ENCODE peak calls at places on chromosome 1, in nine cellular contexts. Z, I, O, E, N, M, L, K and T are unnamed samples.
A peak's percentile ranks its signal among the peaks of the same experiment; 100 is the strongest.

GRCh38 chr1:31759266-31760023 is 4.7 kb downstream of the ADGRB2 start:
- DNase-seq in Z (no peak), I (no peak), O (peak; percentile 44), E (no peak), N (peak; percentile 33), M (no peak), L (no peak), K (no peak), T (no peak)

GRCh38 chr1:93349231-93350135 is 3.8 kb downstream of the DR1 start:
- DNase-seq in Z (no peak), I (no peak), O (peak; percentile 26), E (no peak), N (no peak), M (no peak), L (no peak), K (no peak), T (no peak)

GRCh38 chr1:231693361-231694080 is 66.9 kb downstream of the DISC1 start:
- DNase-seq in Z (no peak), I (no peak), O (no peak), E (peak; percentile 20), N (no peak), M (no peak), L (no peak), K (no peak), T (no peak)

GRCh38 chr1:192225713-192226112 is 67.5 kb downstream of the RGS18 start:
- DNase-seq in Z (no peak), I (no peak), O (peak; percentile 2), E (no peak), N (no peak), M (no peak), L (no peak), K (no peak), T (no peak)

GRCh38 chr1:176691251-176692228 is 228.6 kb downstream of the PAPPA2 start:
- DNase-seq in Z (peak; percentile 12), I (no peak), O (peak; percentile 73), E (no peak), N (peak; percentile 82), M (no peak), L (no peak), K (peak; percentile 66), T (no peak)

GRCh38 chr1:23574265-23574754 is 15.0 kb upstream of the ID3 start:
- DNase-seq in Z (no peak), I (no peak), O (no peak), E (no peak), N (no peak), M (no peak), L (no peak), K (no peak), T (no peak)

GRCh38 chr1:90133133-90133532 is 138.2 kb downstream of the ZNF326 start:
- DNase-seq in Z (no peak), I (no peak), O (peak; percentile 16), E (no peak), N (peak; percentile 83), M (no peak), L (no peak), K (peak; percentile 13), T (no peak)

GRCh38 chr1:24694380-24694843 is 50.8 kb upstream of the CLIC4 start:
- DNase-seq in Z (no peak), I (no peak), O (peak; percentile 78), E (no peak), N (no peak), M (no peak), L (no peak), K (no peak), T (peak; percentile 72)

DNA sequence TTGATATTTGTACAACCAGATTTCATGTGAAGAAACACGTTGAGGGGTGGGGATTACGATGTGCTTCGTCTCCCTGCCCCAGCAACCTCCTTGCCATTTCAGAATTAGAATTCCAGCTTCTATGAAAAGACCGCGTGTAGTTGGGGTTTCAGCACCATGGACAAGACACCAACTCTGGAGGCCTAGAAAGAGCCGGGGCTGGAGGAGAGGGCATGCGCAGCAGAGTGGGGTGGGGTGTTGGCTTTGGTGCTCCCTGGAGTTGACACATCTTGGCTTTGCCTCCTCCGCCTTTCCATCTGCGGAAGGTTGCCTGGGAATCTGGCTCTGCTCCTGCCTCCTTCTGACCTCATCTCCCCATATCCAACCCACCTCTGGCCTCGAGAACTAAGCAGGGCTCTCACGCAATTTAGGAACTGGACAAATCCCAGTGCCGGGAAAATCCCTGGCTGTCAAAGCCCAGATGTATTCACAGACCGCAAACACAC is 11.8 kb downstream of the HTR6 start:
- DNase-seq in Z (peak; percentile 5), I (peak; percentile 23), O (peak; percentile 94), E (peak; percentile 67), N (peak; percentile 94), M (no peak), L (no peak), K (peak; percentile 66), T (peak; percentile 78)
- H3K27ac ChIP-seq in Z (no peak overlapping the region), I (peak overlapping the region; percentile 37), O (peak overlapping the region; percentile 45), E (no peak overlapping the region), N (no peak overlapping the region), M (no peak overlapping the region), L (no peak overlapping the region), K (no peak overlapping the region), T (no peak overlapping the region)

GRCh38 chr1:100036718-100037664 is 67.2 kb downstream of the SLC35A3 start:
- DNase-seq in Z (no peak), I (no peak), O (peak; percentile 62), E (no peak), N (peak; percentile 14), M (no peak), L (no peak), K (no peak), T (no peak)

GRCh38 chr1:100037665-100038400 is 68.0 kb downstream of the SLC35A3 start:
- DNase-seq in Z (peak; percentile 90), I (peak; percentile 71), O (peak; percentile 98), E (peak; percentile 86), N (peak; percentile 91), M (peak; percentile 84), L (peak; percentile 91), K (peak; percentile 86), T (peak; percentile 90)

GRCh38 chr1:100035214-100035613 is 65.4 kb downstream of the SLC35A3 start:
- DNase-seq in Z (no peak), I (no peak), O (no peak), E (no peak), N (no peak), M (no peak), L (no peak), K (no peak), T (no peak)

GRCh38 chr1:100038401-100039306 is 68.9 kb downstream of the SLC35A3 start:
- DNase-seq in Z (peak; percentile 55), I (peak; percentile 32), O (peak; percentile 80), E (peak; percentile 59), N (peak; percentile 57), M (peak; percentile 81), L (peak; percentile 44), K (peak; percentile 68), T (peak; percentile 74)

GRCh38 chr1:100039571-100039970 is 69.8 kb downstream of the SLC35A3 start:
- DNase-seq in Z (no peak), I (no peak), O (peak; percentile 20), E (no peak), N (no peak), M (no peak), L (no peak), K (no peak), T (no peak)
- H3K27ac ChIP-seq in Z (no peak overlapping the region), I (no peak overlapping the region), O (peak overlapping the region; percentile 87), E (peak overlapping the region; percentile 98), N (no peak overlapping the region), M (peak overlapping the region; percentile 94), L (no peak overlapping the region), K (peak overlapping the region; percentile 91), T (peak overlapping the region; percentile 99)

DNA sequence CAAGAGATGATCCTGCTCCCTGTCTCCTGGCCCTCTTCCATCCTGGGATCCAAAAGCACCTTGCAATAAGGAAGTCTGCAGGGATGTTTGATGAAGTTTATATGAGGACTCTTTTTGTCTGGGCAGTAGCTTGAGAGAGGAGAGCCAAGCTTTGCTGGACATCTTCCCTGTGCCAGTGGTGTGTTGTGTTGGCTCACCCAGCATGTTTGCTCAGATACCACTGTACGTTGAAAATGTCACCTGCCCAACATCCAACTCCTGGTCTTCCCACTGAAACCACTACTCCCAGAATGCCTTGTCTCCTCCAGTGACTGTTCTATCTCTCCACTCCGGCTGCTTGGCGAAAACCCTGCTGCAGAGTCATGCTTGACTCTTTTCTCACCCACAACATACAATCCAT is 12.8 kb downstream of the CDK18 start:
- DNase-seq in Z (no peak), I (no peak), O (no peak), E (no peak), N (no peak), M (no peak), L (no peak), K (no peak), T (no peak)
- H3K27ac ChIP-seq in Z (peak overlapping the region; percentile 96), I (peak overlapping the region; percentile 99), O (no peak overlapping the region), E (no peak overlapping the region), N (no peak overlapping the region), M (no peak overlapping the region), L (peak overlapping the region; percentile 19), K (no peak overlapping the region), T (peak overlapping the region; percentile 69)

GRCh38 chr1:54374766-54375165 is 31.4 kb downstream of the SSBP3 start:
- DNase-seq in Z (no peak), I (no peak), O (no peak), E (peak; percentile 53), N (no peak), M (no peak), L (no peak), K (no peak), T (no peak)

GRCh38 chr1:54372978-54373377 is 33.2 kb downstream of the SSBP3 start:
- DNase-seq in Z (no peak), I (no peak), O (no peak), E (no peak), N (no peak), M (no peak), L (no peak), K (no peak), T (no peak)

GRCh38 chr1:54371936-54372385 is 34.2 kb downstream of the SSBP3 start:
- DNase-seq in Z (no peak), I (no peak), O (no peak), E (no peak), N (no peak), M (no peak), L (no peak), K (no peak), T (no peak)

GRCh38 chr1:54370287-54371003 is 35.7 kb downstream of the SSBP3 start:
- DNase-seq in Z (no peak), I (no peak), O (no peak), E (no peak), N (no peak), M (no peak), L (no peak), K (no peak), T (no peak)

DNA sequence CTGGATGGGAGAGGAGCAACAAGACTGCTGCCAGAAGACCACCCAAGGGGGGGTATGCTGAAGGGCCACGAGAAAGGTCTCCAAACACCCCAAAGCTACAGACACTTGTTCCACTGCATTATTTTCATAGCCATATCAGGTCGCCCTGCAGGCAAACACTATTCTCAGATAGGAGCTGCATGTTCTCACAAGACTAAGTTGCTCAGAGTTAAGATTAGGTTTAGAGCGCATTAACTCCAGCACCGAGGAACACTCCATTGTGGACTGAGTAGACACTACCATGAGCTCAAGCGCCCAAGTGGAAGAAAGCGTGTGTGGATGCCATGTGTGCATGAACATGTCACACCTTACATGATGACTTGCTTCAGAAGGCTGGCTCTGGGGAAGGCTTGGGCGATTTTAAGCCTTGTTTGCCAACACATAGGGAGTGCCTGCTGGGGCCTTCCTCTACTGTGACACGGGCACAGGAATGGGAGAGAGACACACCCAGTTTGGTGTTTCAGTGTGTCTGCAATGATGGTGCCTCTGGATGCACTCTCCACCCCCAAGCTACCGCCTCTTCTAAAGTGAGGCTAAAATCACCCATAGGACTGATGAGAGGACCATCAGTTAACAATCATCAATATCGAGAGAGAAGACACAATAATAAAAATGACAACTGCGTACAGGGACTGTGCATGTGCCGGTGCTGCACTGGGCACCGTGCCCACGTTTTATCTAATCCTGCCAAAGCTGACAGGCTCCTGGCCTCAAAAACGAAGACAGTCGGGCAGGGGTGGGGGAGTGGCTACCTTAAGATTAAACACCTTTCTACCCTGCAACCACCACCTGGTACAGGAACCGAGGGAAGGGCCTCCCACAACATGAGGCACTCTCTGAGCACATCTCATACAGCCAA is 34.9 kb downstream of the SSBP3 start:
- DNase-seq in Z (no peak), I (no peak), O (no peak), E (no peak), N (no peak), M (no peak), L (no peak), K (peak; percentile 52), T (no peak)
- H3K27ac ChIP-seq in Z (no peak overlapping the region), I (no peak overlapping the region), O (no peak overlapping the region), E (no peak overlapping the region), N (no peak overlapping the region), M (no peak overlapping the region), L (no peak overlapping the region), K (no peak overlapping the region), T (no peak overlapping the region)